ENCODE peak calls at places on chromosomes 5 and 9, in six cellular contexts. One of them, this sample, is unnamed.

GRCh38 chr9:12771891-12772290 is 2.9 kb upstream of the LURAP1L start:
- DNase-seq in GM10248: no peak
- DNase-seq in IMR-90: peak; percentile 47
- DNase-seq in NCI-H187 treated with DMSO at 0.1 percent for 48 hours: no peak
- DNase-seq in mucosa of descending colon: no peak
- DNase-seq in ELR: peak; percentile 72
- DNase-seq in this sample: no peak

GRCh38 chr5:116084891-116085715 is at the start of gene COMMD10:
- DNase-seq in GM10248: peak; percentile 77
- DNase-seq in ELR: peak; percentile 91
- DNase-seq in IMR-90: peak; percentile 89
- DNase-seq in mucosa of descending colon: peak; percentile 88
- DNase-seq in NCI-H187 treated with DMSO at 0.1 percent for 48 hours: peak; percentile 17
- DNase-seq in this sample: peak; percentile 72

GRCh38 chr9:86262436-86262835 is 3.0 kb upstream of the C9orf153 start:
- DNase-seq in mucosa of descending colon: no peak
- DNase-seq in ELR: no peak
- DNase-seq in GM10248: no peak
- DNase-seq in NCI-H187 treated with DMSO at 0.1 percent for 48 hours: no peak
- DNase-seq in IMR-90: no peak
- DNase-seq in this sample: no peak

GRCh38 chr5:169602535-169602934 is 19.0 kb downstream of the SPDL1 start:
- DNase-seq in GM10248: no peak
- DNase-seq in mucosa of descending colon: no peak
- DNase-seq in IMR-90: peak; percentile 81
- DNase-seq in ELR: peak; percentile 25
- DNase-seq in NCI-H187 treated with DMSO at 0.1 percent for 48 hours: no peak
- DNase-seq in this sample: no peak

GRCh38 chr9:8025532-8025931 is 226.0 kb upstream of the DMAC1 start:
- DNase-seq in mucosa of descending colon: no peak
- DNase-seq in GM10248: no peak
- DNase-seq in IMR-90: no peak
- DNase-seq in ELR: no peak
- DNase-seq in NCI-H187 treated with DMSO at 0.1 percent for 48 hours: no peak
- DNase-seq in this sample: no peak

GRCh38 chr5:33841829-33842228 is 50.0 kb downstream of the ADAMTS12 start:
- DNase-seq in IMR-90: peak; percentile 27
- DNase-seq in NCI-H187 treated with DMSO at 0.1 percent for 48 hours: no peak
- DNase-seq in GM10248: no peak
- DNase-seq in ELR: peak; percentile 50
- DNase-seq in mucosa of descending colon: no peak
- DNase-seq in this sample: no peak

GRCh38 chr9:112547712-112548440 is 61.2 kb downstream of the KIAA1958 start:
- DNase-seq in ELR: no peak
- DNase-seq in NCI-H187 treated with DMSO at 0.1 percent for 48 hours: no peak
- DNase-seq in IMR-90: no peak
- DNase-seq in GM10248: no peak
- DNase-seq in mucosa of descending colon: no peak
- DNase-seq in this sample: no peak

GRCh38 chr9:20884985-20885593 is 146.4 kb downstream of the HACD4 start:
- DNase-seq in ELR: peak; percentile 68
- DNase-seq in GM10248: peak; percentile 16
- DNase-seq in NCI-H187 treated with DMSO at 0.1 percent for 48 hours: no peak
- DNase-seq in mucosa of descending colon: peak; percentile 46
- DNase-seq in IMR-90: peak; percentile 57
- DNase-seq in this sample: no peak

GRCh38 chr5:116553366-116553765 is 21.3 kb downstream of the SEMA6A start:
- DNase-seq in NCI-H187 treated with DMSO at 0.1 percent for 48 hours: no peak
- DNase-seq in ELR: no peak
- DNase-seq in GM10248: no peak
- DNase-seq in IMR-90: no peak
- DNase-seq in mucosa of descending colon: no peak
- DNase-seq in this sample: no peak

GRCh38 chr9:10265102-10265708 is 347.6 kb downstream of the PTPRD start:
- DNase-seq in GM10248: no peak
- DNase-seq in mucosa of descending colon: no peak
- DNase-seq in NCI-H187 treated with DMSO at 0.1 percent for 48 hours: no peak
- DNase-seq in ELR: no peak
- DNase-seq in IMR-90: peak; percentile 82
- DNase-seq in this sample: no peak

GRCh38 chr5:115873392-115873791 is 31.7 kb downstream of the AP3S1 start:
- DNase-seq in GM10248: no peak
- DNase-seq in NCI-H187 treated with DMSO at 0.1 percent for 48 hours: peak; percentile 65
- DNase-seq in ELR: peak; percentile 64
- DNase-seq in mucosa of descending colon: no peak
- DNase-seq in IMR-90: peak; percentile 76
- DNase-seq in this sample: no peak

GRCh38 chr9:6566409-6567139 is 79.0 kb downstream of the GLDC start:
- DNase-seq in GM10248: peak; percentile 28
- DNase-seq in IMR-90: peak; percentile 99
- DNase-seq in NCI-H187 treated with DMSO at 0.1 percent for 48 hours: no peak
- DNase-seq in mucosa of descending colon: no peak
- DNase-seq in ELR: peak; percentile 98
- DNase-seq in this sample: no peak

GRCh38 chr5:72138943-72139467 is 31.7 kb downstream of the MAP1B start:
- DNase-seq in IMR-90: peak; percentile 97
- DNase-seq in ELR: peak; percentile 99
- DNase-seq in GM10248: no peak
- DNase-seq in NCI-H187 treated with DMSO at 0.1 percent for 48 hours: no peak
- DNase-seq in mucosa of descending colon: no peak
- DNase-seq in this sample: no peak

GRCh38 chr5:51194626-51195025 is 188.6 kb upstream of the ISL1 start:
- DNase-seq in IMR-90: no peak
- DNase-seq in ELR: no peak
- DNase-seq in GM10248: no peak
- DNase-seq in NCI-H187 treated with DMSO at 0.1 percent for 48 hours: no peak
- DNase-seq in mucosa of descending colon: no peak
- DNase-seq in this sample: no peak

GRCh38 chr9:133715295-133715865 is 22.8 kb downstream of the SARDH start:
- DNase-seq in ELR: peak; percentile 89
- DNase-seq in mucosa of descending colon: no peak
- DNase-seq in GM10248: no peak
- DNase-seq in NCI-H187 treated with DMSO at 0.1 percent for 48 hours: no peak
- DNase-seq in IMR-90: peak; percentile 58
- DNase-seq in this sample: peak; percentile 9

GRCh38 chr5:147559725-147560124 is 49.9 kb upstream of the DPYSL3 start:
- DNase-seq in ELR: peak; percentile 22
- DNase-seq in NCI-H187 treated with DMSO at 0.1 percent for 48 hours: no peak
- DNase-seq in GM10248: no peak
- DNase-seq in mucosa of descending colon: no peak
- DNase-seq in IMR-90: no peak
- DNase-seq in this sample: no peak

GRCh38 chr5:153632748-153633290 is 142.3 kb downstream of the GRIA1 start:
- DNase-seq in NCI-H187 treated with DMSO at 0.1 percent for 48 hours: no peak
- DNase-seq in IMR-90: peak; percentile 22
- DNase-seq in GM10248: no peak
- DNase-seq in mucosa of descending colon: no peak
- DNase-seq in ELR: peak; percentile 47
- DNase-seq in this sample: no peak

GRCh38 chr5:31213676-31214638 is 20.5 kb downstream of the CDH6 start:
- DNase-seq in mucosa of descending colon: no peak
- DNase-seq in ELR: no peak
- DNase-seq in GM10248: no peak
- DNase-seq in NCI-H187 treated with DMSO at 0.1 percent for 48 hours: no peak
- DNase-seq in IMR-90: no peak
- DNase-seq in this sample: no peak

GRCh38 chr9:129898205-129898604 is 62.9 kb downstream of the USP20 start:
- DNase-seq in IMR-90: no peak
- DNase-seq in ELR: peak; percentile 47
- DNase-seq in NCI-H187 treated with DMSO at 0.1 percent for 48 hours: no peak
- DNase-seq in GM10248: no peak
- DNase-seq in mucosa of descending colon: peak; percentile 38
- DNase-seq in this sample: peak; percentile 4

GRCh38 chr9:130142635-130143034 is 29.6 kb upstream of the NCS1 start:
- DNase-seq in ELR: no peak
- DNase-seq in mucosa of descending colon: no peak
- DNase-seq in IMR-90: no peak
- DNase-seq in GM10248: no peak
- DNase-seq in NCI-H187 treated with DMSO at 0.1 percent for 48 hours: no peak
- DNase-seq in this sample: no peak

GRCh38 chr9:90872835-90873294 is 71.2 kb downstream of the SYK start:
- DNase-seq in IMR-90: no peak
- DNase-seq in GM10248: no peak
- DNase-seq in ELR: no peak
- DNase-seq in NCI-H187 treated with DMSO at 0.1 percent for 48 hours: peak; percentile 61
- DNase-seq in mucosa of descending colon: no peak
- DNase-seq in this sample: no peak

GRCh38 chr5:32030226-32030625 is 143.9 kb downstream of the GOLPH3 start:
- DNase-seq in GM10248: no peak
- DNase-seq in IMR-90: no peak
- DNase-seq in NCI-H187 treated with DMSO at 0.1 percent for 48 hours: no peak
- DNase-seq in ELR: peak; percentile 54
- DNase-seq in mucosa of descending colon: no peak
- DNase-seq in this sample: no peak

GRCh38 chr9:125985998-125986655 is 239.0 kb downstream of the PBX3 start:
- DNase-seq in NCI-H187 treated with DMSO at 0.1 percent for 48 hours: no peak
- DNase-seq in mucosa of descending colon: no peak
- DNase-seq in GM10248: no peak
- DNase-seq in IMR-90: no peak
- DNase-seq in ELR: no peak
- DNase-seq in this sample: no peak

GRCh38 chr9:81389569-81389993 is 299.8 kb downstream of the TLE1 start:
- DNase-seq in GM10248: no peak
- DNase-seq in NCI-H187 treated with DMSO at 0.1 percent for 48 hours: no peak
- DNase-seq in ELR: peak; percentile 99
- DNase-seq in mucosa of descending colon: no peak
- DNase-seq in IMR-90: peak; percentile 99
- DNase-seq in this sample: no peak

GRCh38 chr9:120856700-120857099 is 14.0 kb upstream of the PSMD5 start:
- DNase-seq in NCI-H187 treated with DMSO at 0.1 percent for 48 hours: no peak
- DNase-seq in GM10248: no peak
- DNase-seq in mucosa of descending colon: peak; percentile 83
- DNase-seq in ELR: no peak
- DNase-seq in IMR-90: no peak
- DNase-seq in this sample: no peak

GRCh38 chr5:76788362-76788761 is 30.5 kb upstream of the F2RL1 start:
- DNase-seq in mucosa of descending colon: peak; percentile 71
- DNase-seq in ELR: no peak
- DNase-seq in NCI-H187 treated with DMSO at 0.1 percent for 48 hours: no peak
- DNase-seq in IMR-90: no peak
- DNase-seq in GM10248: no peak
- DNase-seq in this sample: no peak